ENCODE peak calls at places on chromosomes 5 and 9, in eight cellular contexts. C is PC-3, N is brain microvascular endothelial cell, K is BE2C, Z is sigmoid colon, W is DND-41, F is fibroblast of lung, V is neural progenitor cell. Y is an unnamed sample.

GRCh38 chr9:89872426-89872912 is 267.7 kb downstream of the GADD45G start:
- DNase-seq in W (no peak), Z (peak; percentile 57), N (no peak), C (no peak), V (no peak), K (no peak), F (no peak), Y (peak; percentile 33)

GRCh38 chr5:112210430-112211005 is 208.6 kb downstream of the EPB41L4A start:
- DNase-seq in N (peak; percentile 40), C (peak; percentile 54), F (peak; percentile 17), Z (no peak), V (peak; percentile 63), W (peak; percentile 20), K (peak; percentile 54), Y (peak; percentile 46)

GRCh38 chr9:120918931-120919638 is 7.5 kb downstream of the TRAF1 start:
- DNase-seq in F (no peak), V (no peak), K (no peak), W (no peak), C (no peak), Z (no peak), N (no peak), Y (no peak)

GRCh38 chr9:36928670-36929349 is 105.3 kb downstream of the PAX5 start:
- DNase-seq in K (no peak), N (peak; percentile 72), F (peak; percentile 89), V (no peak), C (peak; percentile 65), W (no peak), Z (no peak), Y (peak; percentile 78)

GRCh38 chr9:84554069-84554659 is 115.4 kb upstream of the NTRK2 start:
- DNase-seq in V (no peak), K (no peak), F (no peak), Z (no peak), C (no peak), N (no peak), W (no peak), Y (no peak)

GRCh38 chr5:150218693-150219035 is 28.8 kb downstream of the SLC6A7 start:
- DNase-seq in W (no peak), C (no peak), Z (no peak), K (no peak), V (no peak), N (no peak), F (no peak), Y (no peak)

GRCh38 chr9:134325096-134325812 is 1.0 kb upstream of the RXRA start:
- DNase-seq in F (peak; percentile 55), Z (peak; percentile 81), N (no peak), C (peak; percentile 48), V (peak; percentile 68), K (no peak), W (no peak), Y (peak; percentile 44)

GRCh38 chr5:93941897-93942296 is 200.5 kb upstream of the POU5F2 start:
- DNase-seq in V (no peak), F (no peak), N (no peak), W (no peak), K (peak; percentile 49), C (no peak), Z (no peak), Y (no peak)

GRCh38 chr5:133809801-133810200 is 158.6 kb downstream of the C5orf15 start:
- DNase-seq in V (no peak), F (no peak), Z (no peak), C (no peak), W (no peak), K (peak; percentile 34), N (no peak), Y (no peak)

GRCh38 chr9:4691794-4692193 is 12.4 kb downstream of the CDC37L1 start:
- DNase-seq in N (no peak), W (no peak), F (peak; percentile 59), C (no peak), Z (no peak), K (no peak), V (no peak), Y (no peak)

GRCh38 chr9:111870774-111871542 is 25.7 kb upstream of the UGCG start:
- DNase-seq in C (no peak), K (no peak), F (peak; percentile 11), Z (no peak), V (no peak), W (no peak), N (no peak), Y (no peak)

GRCh38 chr5:124678478-124678877 is 68.0 kb downstream of the ZNF608 start:
- DNase-seq in W (no peak), F (no peak), K (peak; percentile 20), N (no peak), Z (peak; percentile 62), V (no peak), C (no peak), Y (peak; percentile 35)
- H3K4me3 ChIP-seq in W (no peak overlapping the region), F (no peak overlapping the region), K (no peak overlapping the region), N (no peak overlapping the region), Z (no peak overlapping the region), V (no peak overlapping the region), C (no peak overlapping the region), Y (no peak overlapping the region)

GRCh38 chr5:75049581-75050274 is 2.6 kb downstream of the GCNT4 start:
- DNase-seq in W (peak; percentile 63), V (peak; percentile 79), K (peak; percentile 63), Z (no peak), N (peak; percentile 44), F (peak; percentile 51), C (peak; percentile 70), Y (peak; percentile 79)

GRCh38 chr5:75048457-75048953 is 3.9 kb downstream of the GCNT4 start:
- DNase-seq in C (no peak), F (peak; percentile 80), Z (no peak), N (peak; percentile 43), V (no peak), K (no peak), W (no peak), Y (no peak)

GRCh38 chr5:75051217-75051751 is 1.1 kb downstream of the GCNT4 start:
- DNase-seq in N (no peak), V (no peak), C (no peak), K (no peak), F (no peak), W (peak; percentile 21), Z (no peak), Y (no peak)

GRCh38 chr5:75052461-75053285 is at the start of gene GCNT4:
- DNase-seq in F (peak; percentile 58), V (peak; percentile 79), W (peak; percentile 37), K (peak; percentile 26), Z (peak; percentile 72), N (no peak), C (peak; percentile 24), Y (no peak)

GRCh38 chr5:75050415-75050814 is 1.9 kb downstream of the GCNT4 start:
- DNase-seq in N (no peak), Z (no peak), W (peak; percentile 40), F (no peak), K (peak; percentile 37), C (peak; percentile 16), V (peak; percentile 71), Y (no peak)
- TF ChIP-seq CTCF in N (peak; percentile 70), Z (no peak), W (peak; percentile 58), F (peak; percentile 22), K (peak; percentile 58), C (no peak), V (peak; percentile 48), Y (peak; percentile 57)

GRCh38 chr9:128610889-128611288 is 45.8 kb downstream of the DYNC2I2 start:
- DNase-seq in F (no peak), K (no peak), W (no peak), N (no peak), C (no peak), Z (no peak), V (no peak), Y (no peak)
- H3K36me3 ChIP-seq in F (peaks cover 41% of the 10 kb centered on the region), K (peaks cover 76% of the 10 kb centered on the region), W (peaks cover 94% of the 10 kb centered on the region), N (peaks cover 98% of the 10 kb centered on the region), C (peaks cover 56% of the 10 kb centered on the region), Z (peaks cover 98% of the 10 kb centered on the region), V (peaks cover 3% of the 10 kb centered on the region), Y (peaks cover 34% of the 10 kb centered on the region)

GRCh38 chr5:140267201-140267540 is 35.7 kb downstream of the PFDN1 start:
- DNase-seq in V (peak; percentile 60), N (no peak), Z (no peak), K (no peak), C (no peak), W (no peak), F (no peak), Y (no peak)
- H3K4me3 ChIP-seq in V (no peak overlapping the region), N (no peak overlapping the region), Z (no peak overlapping the region), K (no peak overlapping the region), C (no peak overlapping the region), W (no peak overlapping the region), F (no peak overlapping the region), Y (no peak overlapping the region)

GRCh38 chr9:7534211-7534935 is 265.2 kb downstream of the DMAC1 start:
- DNase-seq in V (no peak), Z (no peak), N (no peak), F (no peak), K (no peak), W (peak; percentile 31), C (no peak), Y (no peak)

GRCh38 chr9:7533376-7534090 is 266.0 kb downstream of the DMAC1 start:
- DNase-seq in N (no peak), F (no peak), W (no peak), Z (no peak), K (no peak), C (no peak), V (no peak), Y (peak; percentile 32)

GRCh38 chr9:7536310-7536939 is 263.2 kb downstream of the DMAC1 start:
- DNase-seq in Z (no peak), K (peak; percentile 64), C (peak; percentile 24), W (peak; percentile 52), F (peak; percentile 29), V (peak; percentile 74), N (peak; percentile 8), Y (peak; percentile 55)
- TF ChIP-seq CTCF in Z (peak; percentile 27), K (peak; percentile 77), C (peak; percentile 58), W (peak; percentile 71), F (peak; percentile 76), V (peak; percentile 78), N (peak; percentile 75), Y (peak; percentile 85)

DNA sequence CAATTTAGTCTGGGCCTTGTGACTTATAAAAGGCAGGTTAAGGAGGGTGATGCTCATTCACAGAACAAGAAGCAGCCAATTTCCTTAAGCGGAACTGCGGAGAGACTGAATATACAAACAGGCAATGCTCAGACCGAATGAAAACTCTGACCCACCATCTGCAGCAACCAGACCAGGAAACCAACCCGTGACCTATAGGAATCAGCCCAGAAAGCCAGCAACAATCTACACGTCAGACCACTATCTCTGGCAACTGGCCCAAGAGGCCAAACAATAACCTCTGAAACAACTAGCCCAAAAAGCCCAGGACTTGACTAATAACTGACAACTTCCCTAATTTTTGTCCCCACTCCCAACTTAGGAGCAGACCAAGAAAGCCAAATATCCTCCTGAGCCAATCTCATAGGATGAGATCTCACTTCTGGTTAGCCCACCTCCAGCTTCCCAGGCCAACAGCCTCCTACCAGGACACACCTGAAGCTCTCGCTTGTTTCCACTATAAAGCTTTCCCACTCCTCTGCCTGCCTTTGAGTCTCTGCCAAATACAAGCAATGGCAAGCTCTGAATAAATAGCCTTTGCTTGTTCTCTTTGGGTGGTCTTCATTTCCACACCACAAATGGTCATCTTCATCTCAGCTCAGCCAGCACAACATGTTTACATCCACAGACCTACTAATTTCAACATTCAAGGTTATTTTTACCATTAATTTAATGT is 168.5 kb downstream of the HSD17B3 start:
- DNase-seq in N (no peak), V (no peak), Z (no peak), W (no peak), C (no peak), K (no peak), F (no peak), Y (no peak)
- H3K36me3 ChIP-seq in N (no peaks in the 10 kb centered on the region), V (no peaks in the 10 kb centered on the region), Z (no peaks in the 10 kb centered on the region), W (no peaks in the 10 kb centered on the region), C (no peaks in the 10 kb centered on the region), K (no peaks in the 10 kb centered on the region), F (no peaks in the 10 kb centered on the region), Y (no peaks in the 10 kb centered on the region)

GRCh38 chr5:174436805-174437204 is 287.6 kb upstream of the MSX2 start:
- DNase-seq in K (peak; percentile 18), F (no peak), C (no peak), W (no peak), N (no peak), V (peak; percentile 62), Z (no peak), Y (no peak)
- H3K4me3 ChIP-seq in K (no peak overlapping the region), F (no peak overlapping the region), C (no peak overlapping the region), W (no peak overlapping the region), N (no peak overlapping the region), V (no peak overlapping the region), Z (no peak overlapping the region), Y (no peak overlapping the region)